ENCODE peak calls at places on chromosomes 12 and 14, in four cellular contexts. One of them, this sample, is unnamed.

GRCh38 chr14:52873694-52874093 is 77.2 kb downstream of the FERMT2 start:
- DNase-seq in SK-N-SH: no peak
- DNase-seq in K562: no peak
- DNase-seq in breast epithelium: peak
- DNase-seq in this sample: no peak

GRCh38 chr12:91920276-91920675 is 225.4 kb downstream of the BTG1 start:
- DNase-seq in SK-N-SH: peak
- DNase-seq in K562: no peak
- DNase-seq in breast epithelium: no peak
- DNase-seq in this sample: no peak

GRCh38 chr12:5808956-5809355 is 136.1 kb downstream of the ANO2 start:
- DNase-seq in SK-N-SH: no peak
- DNase-seq in K562: no peak
- DNase-seq in breast epithelium: no peak
- DNase-seq in this sample: no peak

GRCh38 chr12:68924546-68924945 is 8.4 kb downstream of the CPM start:
- DNase-seq in SK-N-SH: no peak
- DNase-seq in K562: no peak
- DNase-seq in breast epithelium: no peak
- DNase-seq in this sample: no peak

GRCh38 chr14:50362791-50363733 is 33.6 kb downstream of the CDKL1 start:
- DNase-seq in SK-N-SH: no peak
- DNase-seq in K562: no peak
- DNase-seq in breast epithelium: no peak
- DNase-seq in this sample: no peak

GRCh38 chr12:65615091-65615490 is 209.2 kb upstream of the HMGA2 start:
- DNase-seq in SK-N-SH: no peak
- DNase-seq in K562: no peak
- DNase-seq in breast epithelium: no peak
- DNase-seq in this sample: no peak

GRCh38 chr12:15732341-15733061 is 56.7 kb downstream of the EPS8 start:
- DNase-seq in SK-N-SH: no peak
- DNase-seq in K562: no peak
- DNase-seq in breast epithelium: no peak
- DNase-seq in this sample: no peak

GRCh38 chr14:50542941-50543418 is 10.6 kb upstream of the MAP4K5 start:
- DNase-seq in SK-N-SH: peak
- DNase-seq in K562: peak
- DNase-seq in breast epithelium: no peak
- DNase-seq in this sample: no peak

GRCh38 chr14:64632056-64632455 is 72.2 kb upstream of the PLEKHG3 start:
- DNase-seq in SK-N-SH: no peak
- DNase-seq in K562: no peak
- DNase-seq in breast epithelium: peak
- DNase-seq in this sample: no peak

GRCh38 chr12:26119391-26119981 is 5.4 kb downstream of the BHLHE41 start:
- DNase-seq in SK-N-SH: peak
- DNase-seq in K562: peak
- DNase-seq in breast epithelium: no peak
- DNase-seq in this sample: no peak

GRCh38 chr12:122363782-122364181 is 58.7 kb downstream of the CLIP1 start:
- DNase-seq in SK-N-SH: no peak
- DNase-seq in K562: no peak
- DNase-seq in breast epithelium: no peak
- DNase-seq in this sample: no peak

GRCh38 chr14:100155049-100155621 is 4.3 kb downstream of the DEGS2 start:
- DNase-seq in SK-N-SH: peak
- DNase-seq in K562: peak
- DNase-seq in breast epithelium: peak
- DNase-seq in this sample: peak

GRCh38 chr14:55129428-55130193 is 559 bp downstream of the LGALS3 start:
- DNase-seq in SK-N-SH: peak
- DNase-seq in K562: peak
- DNase-seq in breast epithelium: peak
- DNase-seq in this sample: no peak

GRCh38 chr12:109479761-109480160 is 2.3 kb downstream of the UBE3B start:
- DNase-seq in SK-N-SH: no peak
- DNase-seq in K562: no peak
- DNase-seq in breast epithelium: no peak
- DNase-seq in this sample: no peak

GRCh38 chr12:8890313-8891084 is 23.8 kb upstream of the PHC1 start:
- DNase-seq in SK-N-SH: peak
- DNase-seq in K562: peak
- DNase-seq in breast epithelium: no peak
- DNase-seq in this sample: no peak

GRCh38 chr12:93563807-93564538 is 8.5 kb upstream of the SOCS2 start:
- DNase-seq in SK-N-SH: no peak
- DNase-seq in K562: peak
- DNase-seq in breast epithelium: peak
- DNase-seq in this sample: no peak

GRCh38 chr14:64947710-64948611 is 5.4 kb upstream of the GPX2 start:
- DNase-seq in SK-N-SH: no peak
- DNase-seq in K562: no peak
- DNase-seq in breast epithelium: no peak
- DNase-seq in this sample: no peak

GRCh38 chr12:104219361-104219892 is 3.8 kb downstream of the TXNRD1 start:
- DNase-seq in SK-N-SH: peak
- DNase-seq in K562: no peak
- DNase-seq in breast epithelium: no peak
- DNase-seq in this sample: no peak

GRCh38 chr12:46783881-46784280 is 41.9 kb downstream of the SLC38A4 start:
- DNase-seq in SK-N-SH: no peak
- DNase-seq in K562: no peak
- DNase-seq in breast epithelium: no peak
- DNase-seq in this sample: no peak

GRCh38 chr12:132003846-132004245 is 54.1 kb downstream of the EP400 start:
- DNase-seq in SK-N-SH: no peak
- DNase-seq in K562: no peak
- DNase-seq in breast epithelium: no peak
- DNase-seq in this sample: no peak

GRCh38 chr14:73771848-73772705 is 57.9 kb upstream of the PNMA1 start:
- DNase-seq in SK-N-SH: peak
- DNase-seq in K562: peak
- DNase-seq in breast epithelium: peak
- DNase-seq in this sample: peak

GRCh38 chr12:90102957-90103652 is 394.5 kb upstream of the ATP2B1 start:
- DNase-seq in SK-N-SH: peak
- DNase-seq in K562: no peak
- DNase-seq in breast epithelium: no peak
- DNase-seq in this sample: no peak

GRCh38 chr12:22318122-22318737 is 16.3 kb downstream of the ST8SIA1 start:
- DNase-seq in SK-N-SH: no peak
- DNase-seq in K562: no peak
- DNase-seq in breast epithelium: no peak
- DNase-seq in this sample: peak

GRCh38 chr14:100076630-100077029 is 11.4 kb downstream of the EVL start:
- DNase-seq in SK-N-SH: no peak
- DNase-seq in K562: no peak
- DNase-seq in breast epithelium: no peak
- DNase-seq in this sample: peak

GRCh38 chr12:47731723-47732122 is 6.4 kb upstream of the ENDOU start:
- DNase-seq in SK-N-SH: no peak
- DNase-seq in K562: no peak
- DNase-seq in breast epithelium: no peak
- DNase-seq in this sample: no peak

GRCh38 chr12:46664771-46665287 is 161.0 kb downstream of the SLC38A4 start:
- DNase-seq in SK-N-SH: no peak
- DNase-seq in K562: no peak
- DNase-seq in breast epithelium: no peak
- DNase-seq in this sample: no peak

GRCh38 chr14:32050839-32051238 is 26.3 kb upstream of the ARHGAP5 start:
- DNase-seq in SK-N-SH: no peak
- DNase-seq in K562: no peak
- DNase-seq in breast epithelium: no peak
- DNase-seq in this sample: no peak

GRCh38 chr12:57619434-57620244 is 8.4 kb downstream of the ARHGEF25 start:
- DNase-seq in SK-N-SH: no peak
- DNase-seq in K562: no peak
- DNase-seq in breast epithelium: no peak
- DNase-seq in this sample: no peak

GRCh38 chr14:76782885-76783566 is 21.8 kb downstream of the VASH1 start:
- DNase-seq in SK-N-SH: no peak
- DNase-seq in K562: no peak
- DNase-seq in breast epithelium: peak
- DNase-seq in this sample: no peak

GRCh38 chr14:80275208-80275850 is 64.0 kb upstream of the DIO2 start:
- DNase-seq in SK-N-SH: no peak
- DNase-seq in K562: no peak
- DNase-seq in breast epithelium: no peak
- DNase-seq in this sample: no peak
- TF ChIP-seq POLR2AphosphoS5 in SK-N-SH: peak
- TF ChIP-seq POLR2AphosphoS5 in K562: no peak
- TF ChIP-seq POLR2AphosphoS5 in breast epithelium: no peak
- TF ChIP-seq POLR2AphosphoS5 in this sample: no peak

DNA sequence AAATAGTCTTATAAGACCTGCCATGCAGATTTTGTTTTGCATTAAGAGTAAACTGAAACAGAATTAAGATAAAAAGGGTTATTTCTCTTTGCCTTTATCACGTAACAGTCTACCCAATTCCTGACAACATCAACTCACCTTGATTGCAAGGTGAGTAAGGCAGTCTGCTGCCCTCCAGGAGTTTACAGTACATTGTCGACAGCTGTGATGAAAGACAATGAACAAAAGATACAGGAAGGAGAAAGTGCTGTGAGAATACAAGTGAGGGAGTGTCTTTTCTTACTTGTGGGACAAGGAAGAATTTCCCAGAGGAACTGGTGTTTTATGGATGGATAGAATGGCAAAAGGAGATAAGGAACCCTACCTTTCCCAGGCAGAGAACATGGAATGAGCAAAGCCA is 101.0 kb downstream of the RTN1 start:
- DNase-seq in SK-N-SH: no peak
- DNase-seq in K562: no peak
- DNase-seq in breast epithelium: no peak
- DNase-seq in this sample: no peak
- TF ChIP-seq POLR2AphosphoS5 in SK-N-SH: no peak
- TF ChIP-seq POLR2AphosphoS5 in K562: no peak
- TF ChIP-seq POLR2AphosphoS5 in breast epithelium: no peak
- TF ChIP-seq POLR2AphosphoS5 in this sample: no peak

DNA sequence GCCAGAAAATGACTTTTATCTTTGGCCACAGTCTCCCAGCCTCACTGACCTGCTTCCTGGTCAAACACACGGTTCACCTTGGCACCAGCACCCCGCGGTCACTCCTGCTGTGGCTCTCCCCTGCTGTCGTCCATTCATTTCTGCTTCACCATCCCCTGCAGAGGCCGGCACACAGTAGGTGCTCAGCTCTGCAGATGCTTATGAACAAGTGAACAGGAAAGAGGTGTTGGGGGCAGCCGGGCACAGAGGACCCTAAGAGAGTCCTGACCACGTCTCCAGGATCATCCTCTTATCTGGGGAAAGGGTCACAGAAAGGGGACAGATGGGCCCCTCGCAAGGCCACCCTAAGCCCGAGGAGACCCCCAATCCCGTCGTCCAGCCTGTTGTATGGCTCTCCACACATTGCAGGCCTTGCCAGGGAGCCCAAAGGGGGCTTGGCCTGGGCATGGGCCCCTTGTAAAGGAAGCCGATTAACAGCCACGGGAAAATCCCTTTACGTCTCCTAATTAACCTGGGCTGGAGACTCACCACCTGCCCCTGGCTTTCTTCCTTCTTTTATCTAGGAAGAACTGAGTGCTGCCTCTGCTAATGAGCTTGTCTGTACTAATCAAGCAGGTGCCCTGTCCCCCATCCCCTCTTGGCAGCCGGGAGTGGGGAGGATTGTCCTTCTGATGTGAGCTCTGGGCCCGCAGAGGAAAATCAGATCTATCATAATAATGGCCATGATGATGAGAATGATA is 119.1 kb downstream of the AACS start:
- DNase-seq in SK-N-SH: no peak
- DNase-seq in K562: no peak
- DNase-seq in breast epithelium: no peak
- DNase-seq in this sample: no peak
- TF ChIP-seq POLR2AphosphoS5 in SK-N-SH: no peak
- TF ChIP-seq POLR2AphosphoS5 in K562: no peak
- TF ChIP-seq POLR2AphosphoS5 in breast epithelium: no peak
- TF ChIP-seq POLR2AphosphoS5 in this sample: no peak

DNA sequence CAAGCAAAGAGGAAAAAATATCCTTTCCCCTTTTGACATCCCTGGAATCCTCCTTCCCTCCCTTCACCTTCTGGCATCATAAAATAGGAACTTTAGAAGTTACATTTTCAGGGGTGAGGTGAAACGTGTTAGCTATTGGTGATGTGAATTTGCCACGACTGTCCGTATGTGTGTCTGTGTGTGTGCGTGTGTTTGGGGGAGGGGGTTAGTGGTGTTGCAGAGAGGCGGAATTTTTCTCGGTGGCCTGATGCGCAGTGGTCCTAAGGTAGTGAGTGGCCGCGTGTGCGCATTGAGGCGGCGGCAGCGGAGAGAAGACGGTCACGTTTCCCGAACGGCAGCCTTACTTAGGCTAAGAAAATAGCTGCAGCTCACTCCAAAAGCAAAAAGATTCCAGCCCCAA is 4.5 kb downstream of the FLRT2 start:
- DNase-seq in SK-N-SH: no peak
- DNase-seq in K562: no peak
- DNase-seq in breast epithelium: no peak
- DNase-seq in this sample: no peak
- TF ChIP-seq POLR2AphosphoS5 in SK-N-SH: no peak
- TF ChIP-seq POLR2AphosphoS5 in K562: no peak
- TF ChIP-seq POLR2AphosphoS5 in breast epithelium: no peak
- TF ChIP-seq POLR2AphosphoS5 in this sample: no peak

This sample was measured in HL-60.